ENCODE peak calls at places on chromosomes 3 and 15, in five cellular contexts. One of them, this sample, is unnamed. For H3K27me3 and H3K4me1, the result is how much of the 10 kb centered on the place peaks cover.

GRCh38 chr3:126209741-126210140 is 29.4 kb upstream of the ALDH1L1 start:
- DNase-seq in body of pancreas: no peak
- DNase-seq in neural progenitor cell: no peak
- DNase-seq in CD8-positive, alpha-beta T cell: no peak
- DNase-seq in Peyer's patch: no peak
- DNase-seq in this sample: no peak

GRCh38 chr3:183664913-183665381 is 29.5 kb downstream of the KLHL24 start:
- DNase-seq in neural progenitor cell: no peak
- DNase-seq in CD8-positive, alpha-beta T cell: no peak
- DNase-seq in body of pancreas: no peak
- DNase-seq in Peyer's patch: no peak
- DNase-seq in this sample: no peak

GRCh38 chr3:169528289-169528688 is 135.2 kb downstream of the MECOM start:
- DNase-seq in neural progenitor cell: no peak
- DNase-seq in body of pancreas: no peak
- DNase-seq in CD8-positive, alpha-beta T cell: no peak
- DNase-seq in Peyer's patch: no peak
- DNase-seq in this sample: no peak

GRCh38 chr3:20108869-20109268 is 68.6 kb downstream of the KAT2B start:
- DNase-seq in CD8-positive, alpha-beta T cell: no peak
- DNase-seq in body of pancreas: no peak
- DNase-seq in neural progenitor cell: no peak
- DNase-seq in Peyer's patch: no peak
- DNase-seq in this sample: no peak

GRCh38 chr3:188046561-188047213 is 107.3 kb upstream of the LPP start:
- DNase-seq in body of pancreas: no peak
- DNase-seq in Peyer's patch: no peak
- DNase-seq in CD8-positive, alpha-beta T cell: no peak
- DNase-seq in neural progenitor cell: no peak
- DNase-seq in this sample: no peak

GRCh38 chr3:114078126-114078525 is 21.6 kb downstream of the QTRT2 start:
- DNase-seq in CD8-positive, alpha-beta T cell: no peak
- DNase-seq in neural progenitor cell: no peak
- DNase-seq in body of pancreas: no peak
- DNase-seq in Peyer's patch: no peak
- DNase-seq in this sample: no peak

GRCh38 chr3:45477026-45477725 is 88.8 kb downstream of the LARS2 start:
- DNase-seq in neural progenitor cell: no peak
- DNase-seq in body of pancreas: no peak
- DNase-seq in CD8-positive, alpha-beta T cell: no peak
- DNase-seq in Peyer's patch: no peak
- DNase-seq in this sample: no peak

GRCh38 chr3:47000198-47000815 is 20.8 kb downstream of the NBEAL2 start:
- DNase-seq in body of pancreas: no peak
- DNase-seq in neural progenitor cell: no peak
- DNase-seq in CD8-positive, alpha-beta T cell: no peak
- DNase-seq in Peyer's patch: peak
- DNase-seq in this sample: no peak

GRCh38 chr3:76497636-76498035 is 542.3 kb upstream of the ROBO2 start:
- DNase-seq in CD8-positive, alpha-beta T cell: no peak
- DNase-seq in body of pancreas: no peak
- DNase-seq in neural progenitor cell: peak
- DNase-seq in Peyer's patch: no peak
- DNase-seq in this sample: no peak

GRCh38 chr15:72420580-72420979 is 22.5 kb downstream of the TMEM202 start:
- DNase-seq in Peyer's patch: no peak
- DNase-seq in neural progenitor cell: no peak
- DNase-seq in CD8-positive, alpha-beta T cell: no peak
- DNase-seq in body of pancreas: no peak
- DNase-seq in this sample: no peak

GRCh38 chr3:13687409-13687989 is 138.6 kb downstream of the FBLN2 start:
- DNase-seq in body of pancreas: no peak
- DNase-seq in Peyer's patch: no peak
- DNase-seq in CD8-positive, alpha-beta T cell: no peak
- DNase-seq in neural progenitor cell: peak
- DNase-seq in this sample: no peak

DNA sequence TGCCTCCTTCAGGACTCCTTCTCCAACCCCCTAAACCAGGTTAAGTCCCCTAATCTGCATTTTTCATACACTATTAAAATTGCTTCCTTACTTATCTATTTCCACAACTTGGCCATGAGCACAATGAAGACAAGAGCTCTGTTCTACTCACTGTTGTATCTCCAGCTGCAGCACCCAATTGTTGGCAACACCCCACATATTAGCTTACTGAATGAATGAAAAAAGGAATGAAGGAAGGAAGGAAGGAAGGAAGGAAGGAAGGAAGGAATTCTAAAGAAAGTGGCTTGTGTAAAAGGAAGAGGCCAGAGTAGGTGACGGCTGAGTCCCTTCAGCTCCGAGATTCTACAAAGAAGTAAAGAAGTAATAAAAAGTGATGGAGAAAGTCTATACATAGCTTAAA is 444.7 kb downstream of the ERC2 start:
- DNase-seq in Peyer's patch: no peak
- DNase-seq in body of pancreas: no peak
- DNase-seq in CD8-positive, alpha-beta T cell: no peak
- DNase-seq in neural progenitor cell: no peak
- DNase-seq in this sample: no peak
- H3K27me3 ChIP-seq in Peyer's patch: under half
- H3K27me3 ChIP-seq in body of pancreas: under half
- H3K27me3 ChIP-seq in CD8-positive, alpha-beta T cell: under half
- H3K27me3 ChIP-seq in neural progenitor cell: under half
- H3K27me3 ChIP-seq in this sample: under half

GRCh38 chr15:78041946-78042345 is 35.6 kb downstream of the TBC1D2B start:
- DNase-seq in Peyer's patch: no peak
- DNase-seq in neural progenitor cell: no peak
- DNase-seq in CD8-positive, alpha-beta T cell: no peak
- DNase-seq in body of pancreas: no peak
- DNase-seq in this sample: no peak
- H3K4me1 ChIP-seq in Peyer's patch: half or more
- H3K4me1 ChIP-seq in neural progenitor cell: under half
- H3K4me1 ChIP-seq in CD8-positive, alpha-beta T cell: half or more
- H3K4me1 ChIP-seq in body of pancreas: under half
- H3K4me1 ChIP-seq in this sample: under half

GRCh38 chr3:53242155-53242554 is 13.7 kb downstream of the TKT start:
- DNase-seq in body of pancreas: peak
- DNase-seq in CD8-positive, alpha-beta T cell: no peak
- DNase-seq in neural progenitor cell: no peak
- DNase-seq in Peyer's patch: no peak
- DNase-seq in this sample: no peak
- H3K27ac ChIP-seq in body of pancreas: peak
- H3K27ac ChIP-seq in CD8-positive, alpha-beta T cell: no peak
- H3K27ac ChIP-seq in neural progenitor cell: no peak
- H3K27ac ChIP-seq in Peyer's patch: no peak
- H3K27ac ChIP-seq in this sample: no peak

GRCh38 chr3:171565671-171566070 is 105.5 kb upstream of the TNIK start:
- DNase-seq in body of pancreas: no peak
- DNase-seq in CD8-positive, alpha-beta T cell: no peak
- DNase-seq in Peyer's patch: no peak
- DNase-seq in neural progenitor cell: no peak
- DNase-seq in this sample: no peak

GRCh38 chr3:171566803-171567422 is 106.7 kb upstream of the TNIK start:
- DNase-seq in CD8-positive, alpha-beta T cell: no peak
- DNase-seq in body of pancreas: no peak
- DNase-seq in Peyer's patch: no peak
- DNase-seq in neural progenitor cell: peak
- DNase-seq in this sample: no peak

GRCh38 chr3:171563298-171563697 is 103.1 kb upstream of the TNIK start:
- DNase-seq in body of pancreas: no peak
- DNase-seq in Peyer's patch: no peak
- DNase-seq in neural progenitor cell: no peak
- DNase-seq in CD8-positive, alpha-beta T cell: no peak
- DNase-seq in this sample: no peak

GRCh38 chr3:171565133-171565532 is 104.9 kb upstream of the TNIK start:
- DNase-seq in CD8-positive, alpha-beta T cell: no peak
- DNase-seq in Peyer's patch: no peak
- DNase-seq in body of pancreas: no peak
- DNase-seq in neural progenitor cell: no peak
- DNase-seq in this sample: no peak

DNA sequence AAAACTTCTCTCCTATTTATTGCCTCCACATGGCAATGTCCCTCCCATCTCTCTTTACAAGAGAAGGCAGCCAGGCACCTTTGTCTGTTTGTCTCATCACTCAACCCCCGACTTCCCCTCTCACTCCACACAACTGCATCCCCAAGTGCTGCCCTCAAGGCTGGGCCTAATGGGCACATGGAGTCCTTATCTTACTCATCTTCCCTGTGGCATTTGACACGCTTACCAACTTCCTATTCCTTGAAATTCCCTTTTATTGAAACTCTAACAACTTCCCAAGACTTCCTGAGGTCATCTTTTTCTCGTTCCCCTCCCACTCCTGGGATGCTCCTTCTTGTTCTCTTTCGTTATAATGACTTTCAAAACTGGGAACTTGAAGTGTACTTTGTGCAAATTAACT is 104.5 kb upstream of the TNIK start:
- DNase-seq in body of pancreas: no peak
- DNase-seq in Peyer's patch: no peak
- DNase-seq in CD8-positive, alpha-beta T cell: no peak
- DNase-seq in neural progenitor cell: no peak
- DNase-seq in this sample: no peak
- H3K27me3 ChIP-seq in body of pancreas: under half
- H3K27me3 ChIP-seq in Peyer's patch: under half
- H3K27me3 ChIP-seq in CD8-positive, alpha-beta T cell: under half
- H3K27me3 ChIP-seq in neural progenitor cell: under half
- H3K27me3 ChIP-seq in this sample: under half